ENCODE peak calls at places on chromosome 14, in eight cellular contexts. S is epithelial cell of esophagus; A is HuH-7; X is stimulated activated CD4-positive, alpha-beta T cell treated with anti-CD3 and anti-CD28 coated beads, Interleukin-15, amount 100 ng/mL, for 1 hour; F is naive thymus-derived CD8-positive, alpha-beta T cell; V is aorta; C is T-helper 1 cell; H is CD4-positive, alpha-beta T cell. Q is an unnamed sample.

GRCh38 chr14:100692859-100693558 is 33.7 kb upstream of the DLK1 start:
- DNase-seq in C (no peak), S (peak; percentile 99), F (no peak), A (no peak), X (no peak), H (no peak), V (no peak), Q (peak; percentile 75)

GRCh38 chr14:70893842-70894237 is 13.4 kb upstream of the PCNX1 start:
- DNase-seq in S (no peak), V (no peak), A (no peak), X (no peak), H (no peak), F (no peak), C (no peak), Q (no peak)

GRCh38 chr14:104690266-104690711 is 871 bp downstream of the INF2 start:
- DNase-seq in F (no peak), V (no peak), C (no peak), X (no peak), S (no peak), A (no peak), H (no peak), Q (no peak)

GRCh38 chr14:100127853-100128455 is 31.5 kb downstream of the DEGS2 start:
- DNase-seq in X (no peak), A (no peak), H (no peak), F (no peak), S (no peak), V (no peak), C (no peak), Q (no peak)

GRCh38 chr14:32374155-32374554 is 45.1 kb downstream of the AKAP6 start:
- DNase-seq in C (no peak), X (no peak), S (peak; percentile 67), V (no peak), A (no peak), H (no peak), F (no peak), Q (no peak)

GRCh38 chr14:23828001-23828400 is 125.6 kb upstream of the DHRS4 start:
- DNase-seq in C (no peak), H (no peak), F (no peak), X (no peak), V (no peak), A (no peak), S (no peak), Q (no peak)

GRCh38 chr14:52031781-52032180 is 37.1 kb downstream of the NID2 start:
- DNase-seq in S (no peak), H (no peak), A (no peak), V (peak; percentile 91), C (no peak), X (no peak), F (no peak), Q (no peak)

GRCh38 chr14:36208690-36209278 is 32.3 kb upstream of the PTCSC3 start:
- DNase-seq in F (no peak), A (peak; percentile 20), S (no peak), X (no peak), C (no peak), V (no peak), H (no peak), Q (peak; percentile 85)

GRCh38 chr14:90336985-90337384 is 5.2 kb upstream of the NRDE2 start:
- DNase-seq in X (no peak), H (no peak), C (no peak), V (no peak), A (no peak), F (no peak), S (peak; percentile 85), Q (no peak)

GRCh38 chr14:54564071-54564798 is 2.7 kb upstream of the SAMD4A start:
- DNase-seq in S (peak; percentile 51), V (no peak), H (no peak), X (no peak), F (no peak), C (no peak), A (peak; percentile 23), Q (peak; percentile 14)

GRCh38 chr14:75069811-75070145 is 337 bp downstream of the ZC2HC1C start:
- DNase-seq in H (no peak), S (no peak), F (no peak), A (peak; percentile 35), C (no peak), X (no peak), V (no peak), Q (no peak)

GRCh38 chr14:29548948-29549370 is 378.7 kb downstream of the PRKD1 start:
- DNase-seq in C (no peak), V (no peak), X (no peak), A (peak; percentile 65), S (peak; percentile 66), F (no peak), H (no peak), Q (peak; percentile 65)